ENCODE peak calls at places on chromosomes 13 and 19, in nine cellular contexts. X is amygdala, W is testis, D is astrocyte of the hippocampus, A is cardiac muscle cell, J is mucosa of gallbladder, U is epithelial cell of esophagus, N is H9, Q is fibroblast of lung. Z is an unnamed sample.

GRCh38 chr13:27203854-27204253 is 32.2 kb upstream of the USP12 start:
- DNase-seq in X (no peak), W (no peak), D (no peak), A (no peak), J (no peak), U (peak; percentile 57), N (no peak), Q (peak; percentile 41), Z (no peak)

GRCh38 chr13:46796129-46796514 is 839 bp downstream of the ESD start:
- DNase-seq in X (no peak), W (no peak), D (no peak), A (no peak), J (no peak), U (no peak), N (no peak), Q (no peak), Z (no peak)

GRCh38 chr13:110644892-110645521 is 29.7 kb downstream of the NAXD start:
- DNase-seq in X (no peak), W (peak; percentile 74), D (peak; percentile 88), A (peak; percentile 80), J (peak; percentile 61), U (peak; percentile 62), N (peak; percentile 93), Q (peak; percentile 64), Z (no peak)

GRCh38 chr19:18049390-18049789 is 37.3 kb downstream of the IL12RB1 start:
- DNase-seq in X (peak; percentile 62), W (peak; percentile 91), D (peak; percentile 63), A (no peak), J (peak; percentile 87), U (no peak), N (no peak), Q (peak; percentile 52), Z (no peak)

GRCh38 chr19:16210168-16210567 is 12.5 kb downstream of the AP1M1 start:
- DNase-seq in X (no peak), W (no peak), D (no peak), A (no peak), J (no peak), U (no peak), N (no peak), Q (no peak), Z (no peak)

GRCh38 chr19:38394488-38394887 is 6.0 kb downstream of the SPRED3 start:
- DNase-seq in X (no peak), W (no peak), D (peak; percentile 54), A (peak; percentile 27), J (no peak), U (peak; percentile 57), N (peak; percentile 98), Q (peak; percentile 34), Z (no peak)

GRCh38 chr13:114080739-114081561 is 51.5 kb downstream of the RASA3 start:
- DNase-seq in X (no peak), W (no peak), D (no peak), A (no peak), J (no peak), U (no peak), N (no peak), Q (no peak), Z (no peak)

GRCh38 chr13:97240789-97241734 is 18.9 kb downstream of the MBNL2 start:
- DNase-seq in X (no peak), W (no peak), D (no peak), A (peak; percentile 40), J (no peak), U (no peak), N (no peak), Q (no peak), Z (no peak)